ENCODE peak calls at places on chromosomes 11 and 22, in five cellular contexts. B is choroid plexus epithelial cell, T is endodermal cell, P is IMR-90, F is uterus. L is an unnamed sample.

GRCh38 chr11:119516060-119516459 is 93.1 kb upstream of the THY1 start:
- DNase-seq in B (no peak), T (no peak), P (no peak), F (no peak), L (no peak)

GRCh38 chr22:37234736-37235711 is 9.0 kb downstream of the RAC2 start:
- DNase-seq in B (no peak), T (peak), P (no peak), F (no peak), L (no peak)

GRCh38 chr22:32720924-32721323 is 80.6 kb upstream of the TIMP3 start:
- DNase-seq in B (peak), T (no peak), P (peak), F (peak), L (peak)

GRCh38 chr11:93089474-93090102 is 108.2 kb downstream of the SLC36A4 start:
- DNase-seq in B (peak), T (peak), P (peak), F (no peak), L (peak)

GRCh38 chr11:122633219-122633829 is 22.2 kb upstream of the UBASH3B start:
- DNase-seq in B (peak), T (peak), P (peak), F (no peak), L (peak)

GRCh38 chr22:22035203-22035602 is 52.6 kb upstream of the TOP3B start:
- DNase-seq in B (no peak), T (no peak), P (no peak), F (no peak), L (no peak)

GRCh38 chr11:69370984-69371709 is 77.2 kb downstream of the MYEOV start:
- DNase-seq in B (no peak), T (peak), P (no peak), F (no peak), L (no peak)

GRCh38 chr22:20652582-20652981 is 121.3 kb upstream of the SERPIND1 start:
- DNase-seq in B (no peak), T (no peak), P (no peak), F (no peak), L (no peak)

GRCh38 chr22:32661296-32661695 is 140.2 kb upstream of the TIMP3 start:
- DNase-seq in B (peak), T (no peak), P (peak), F (peak), L (peak)

GRCh38 chr11:113663567-113663966 is 42.5 kb downstream of the TMPRSS5 start:
- DNase-seq in B (no peak), T (peak), P (no peak), F (no peak), L (no peak)

GRCh38 chr11:14973621-14974020 is 1.5 kb upstream of the CALCA start:
- DNase-seq in B (peak), T (peak), P (peak), F (no peak), L (no peak)

GRCh38 chr22:22208657-22209056 is 35.9 kb upstream of the VPREB1 start:
- DNase-seq in B (no peak), T (no peak), P (no peak), F (no peak), L (no peak)

GRCh38 chr11:71112454-71112853 is 139.9 kb downstream of the SHANK2 start:
- DNase-seq in B (no peak), T (peak), P (no peak), F (no peak), L (no peak)

GRCh38 chr11:131392528-131393255 is 22.3 kb downstream of the NTM start:
- DNase-seq in B (no peak), T (peak), P (no peak), F (no peak), L (peak)

GRCh38 chr22:43183496-43184263 is 3.3 kb downstream of the TTLL12 start:
- DNase-seq in B (peak), T (no peak), P (peak), F (no peak), L (peak)

GRCh38 chr11:60936467-60937143 is 12.3 kb downstream of the TMEM132A start:
- DNase-seq in B (no peak), T (no peak), P (no peak), F (no peak), L (no peak)

GRCh38 chr11:122578168-122578825 is 77.2 kb upstream of the UBASH3B start:
- DNase-seq in B (peak), T (no peak), P (no peak), F (no peak), L (peak)

GRCh38 chr11:88629496-88629895 is 292.0 kb upstream of the CTSC start:
- DNase-seq in B (no peak), T (no peak), P (peak), F (no peak), L (no peak)

GRCh38 chr22:20037419-20037818 is 16.5 kb downstream of the TANGO2 start:
- DNase-seq in B (no peak), T (no peak), P (no peak), F (no peak), L (no peak)

GRCh38 chr11:47589504-47590025 is 3.1 kb downstream of the FAM180B start:
- DNase-seq in B (no peak), T (no peak), P (no peak), F (no peak), L (no peak)

GRCh38 chr11:16512163-16512562 is 155.8 kb upstream of the SOX6 start:
- DNase-seq in B (no peak), T (no peak), P (peak), F (no peak), L (no peak)

GRCh38 chr11:43898574-43898973 is 17.9 kb downstream of the ALKBH3 start:
- DNase-seq in B (no peak), T (no peak), P (no peak), F (no peak), L (no peak)

GRCh38 chr22:44937216-44937615 is 72.6 kb downstream of the PHF21B start:
- DNase-seq in B (no peak), T (no peak), P (no peak), F (no peak), L (no peak)

GRCh38 chr11:43837879-43838278 is 42.8 kb upstream of the ALKBH3 start:
- DNase-seq in B (peak), T (no peak), P (no peak), F (no peak), L (no peak)

GRCh38 chr11:125902315-125902926 is 585 bp downstream of the PUS3 start:
- DNase-seq in B (no peak), T (no peak), P (no peak), F (no peak), L (peak)

GRCh38 chr11:13486926-13487660 is 8.7 kb downstream of the PTH start:
- DNase-seq in B (peak), T (peak), P (no peak), F (no peak), L (peak)

GRCh38 chr11:130847517-130847916 is 68.8 kb downstream of the SNX19 start:
- DNase-seq in B (peak), T (no peak), P (peak), F (no peak), L (peak)

GRCh38 chr22:26558246-26558895 is 31.6 kb downstream of the TPST2 start:
- DNase-seq in B (peak), T (no peak), P (peak), F (no peak), L (peak)

GRCh38 chr11:75471134-75471943 is 38.3 kb upstream of the KLHL35 start:
- DNase-seq in B (no peak), T (no peak), P (no peak), F (no peak), L (no peak)

GRCh38 chr11:43830928-43831440 is 49.6 kb upstream of the ALKBH3 start:
- DNase-seq in B (peak), T (no peak), P (peak), F (peak), L (peak)

GRCh38 chr22:31056986-31057599 is 24.0 kb upstream of the SMTN start:
- DNase-seq in B (no peak), T (no peak), P (no peak), F (no peak), L (no peak)

GRCh38 chr11:20355221-20356219 is 8.0 kb upstream of the HTATIP2 start:
- DNase-seq in B (peak), T (peak), P (peak), F (no peak), L (peak)

DNA sequence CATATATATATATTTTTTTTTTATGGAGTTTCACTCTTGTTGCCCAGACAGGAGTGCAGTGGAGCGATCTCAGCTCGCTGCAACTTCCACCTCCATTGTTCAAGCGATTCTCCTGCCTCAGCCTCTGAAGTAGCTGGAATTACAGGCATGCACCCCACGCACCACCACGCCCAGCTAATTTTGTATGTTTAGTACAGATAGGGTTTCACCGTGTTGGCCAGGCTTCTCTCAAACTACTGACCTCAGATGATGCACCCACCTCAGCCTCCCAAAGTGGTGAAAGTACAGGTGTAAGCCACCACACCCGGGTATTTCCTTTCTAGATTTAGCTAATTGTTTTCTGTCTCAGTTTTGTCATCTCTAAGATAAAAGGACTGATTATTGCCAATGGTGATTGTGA is 821.1 kb downstream of the CNTN5 start:
- DNase-seq in B (no peak), T (no peak), P (no peak), F (no peak), L (no peak)
- TF ChIP-seq CTCF in B (no peak), T (no peak), P (no peak), F (no peak), L (no peak)

GRCh38 chr22:50270302-50271010 is at the start of gene MAPK11:
- DNase-seq in B (peak), T (peak), P (peak), F (peak), L (peak)
- H3K4me3 ChIP-seq in B (peak), T (peak), P (peak), F (peak), L (peak)

DNA sequence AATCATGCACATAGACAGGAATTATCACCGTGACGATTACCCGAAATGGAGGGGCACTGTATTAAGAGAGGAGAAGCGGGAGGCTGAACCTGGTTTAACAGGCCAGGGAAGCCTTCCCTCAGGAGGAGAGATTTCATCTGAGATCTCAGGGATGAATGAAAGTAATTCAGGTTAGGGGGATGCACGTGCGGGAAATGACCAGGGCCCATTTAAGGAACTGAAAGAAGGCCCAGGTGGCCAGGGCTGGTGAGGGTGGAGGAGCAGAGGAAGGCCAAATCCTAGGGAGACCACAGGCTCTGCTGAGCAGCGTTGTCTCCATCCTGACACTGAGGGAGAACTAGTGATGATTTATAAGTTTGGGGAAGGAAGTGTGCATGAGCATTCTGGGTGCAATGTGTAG is 16.3 kb upstream of the OPCML start:
- DNase-seq in B (no peak), T (no peak), P (no peak), F (no peak), L (no peak)
- TF ChIP-seq CTCF in B (no peak), T (no peak), P (no peak), F (no peak), L (no peak)

DNA sequence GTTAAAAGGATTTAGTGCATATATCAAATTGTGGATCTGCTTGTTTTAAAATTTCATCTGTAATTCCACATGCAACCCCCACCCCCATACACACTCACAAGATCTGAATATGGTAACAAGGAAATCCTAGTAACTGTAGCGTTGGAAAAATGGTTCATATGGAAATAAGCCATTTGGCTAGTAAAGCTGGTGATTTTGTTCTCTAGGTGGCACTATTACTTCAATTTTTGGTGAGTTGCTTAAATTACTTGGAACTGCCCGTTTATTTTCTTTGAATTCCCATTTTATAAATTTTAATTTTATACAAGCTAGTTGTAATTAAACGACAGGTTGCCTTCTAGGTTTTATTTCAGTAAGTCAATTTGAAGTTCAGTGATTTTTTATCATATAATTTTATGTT is 5.3 kb downstream of the BDNF start:
- DNase-seq in B (peak), T (no peak), P (no peak), F (no peak), L (peak)
- H3K4me3 ChIP-seq in B (no peak), T (no peak), P (peak), F (no peak), L (no peak)

DNA sequence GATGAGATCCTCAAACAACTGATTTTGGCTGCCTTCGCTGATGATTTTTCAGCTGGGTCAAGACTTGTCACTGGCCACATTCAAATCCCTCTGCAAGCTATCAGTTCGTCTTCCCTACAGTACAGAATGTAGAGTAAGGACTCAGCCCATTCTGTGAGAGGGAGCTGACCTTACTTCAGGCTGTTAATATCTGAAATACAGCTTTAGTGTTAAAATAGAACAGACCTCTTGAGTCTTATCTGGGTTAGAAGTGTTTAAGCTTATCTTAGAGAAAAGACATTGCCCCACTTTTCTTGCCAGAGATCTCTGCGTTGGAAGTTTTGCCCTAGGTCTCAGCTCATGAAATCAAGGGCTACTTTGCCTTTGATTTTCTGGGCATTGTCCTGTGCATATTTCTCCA is 383.4 kb upstream of the LARGE1 start:
- DNase-seq in B (no peak), T (no peak), P (no peak), F (no peak), L (no peak)
- TF ChIP-seq CTCF in B (no peak), T (no peak), P (no peak), F (no peak), L (no peak)

GRCh38 chr22:25420471-25420924 is 144.0 kb upstream of the GRK3 start:
- DNase-seq in B (no peak), T (peak), P (no peak), F (no peak), L (no peak)

GRCh38 chr22:25417792-25418191 is 146.7 kb upstream of the GRK3 start:
- DNase-seq in B (no peak), T (no peak), P (no peak), F (no peak), L (no peak)

GRCh38 chr22:25419247-25420113 is 145.0 kb upstream of the GRK3 start:
- DNase-seq in B (peak), T (peak), P (peak), F (no peak), L (no peak)

GRCh38 chr22:25420925-25421904 is 143.3 kb upstream of the GRK3 start:
- DNase-seq in B (no peak), T (peak), P (no peak), F (no peak), L (no peak)
- H3K4me3 ChIP-seq in B (no peak), T (peak), P (no peak), F (no peak), L (no peak)

DNA sequence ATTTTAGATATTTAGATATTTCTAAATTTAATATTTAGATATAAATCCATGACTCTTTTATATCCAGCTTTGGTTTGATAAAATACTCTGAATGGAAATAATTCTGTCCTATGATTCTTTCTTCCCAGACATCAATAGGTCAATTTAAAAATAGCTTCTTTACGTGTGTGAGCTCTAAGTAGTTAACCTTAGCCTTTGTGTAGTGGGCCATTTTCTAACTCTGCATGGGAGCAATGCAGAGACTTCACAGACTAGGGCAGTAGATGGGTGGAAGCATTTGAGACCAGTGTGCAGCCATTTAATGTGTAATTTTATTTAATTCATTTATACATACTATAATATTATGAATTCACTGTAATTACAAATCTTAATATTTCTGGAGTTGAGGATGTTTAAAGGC is 23.8 kb downstream of the GAS2 start:
- DNase-seq in B (no peak), T (no peak), P (no peak), F (no peak), L (no peak)
- TF ChIP-seq CTCF in B (no peak), T (no peak), P (no peak), F (no peak), L (no peak)

GRCh38 chr11:8329336-8329735 is 65.7 kb upstream of the LMO1 start:
- DNase-seq in B (no peak), T (no peak), P (no peak), F (no peak), L (no peak)

GRCh38 chr11:8327761-8328192 is 64.1 kb upstream of the LMO1 start:
- DNase-seq in B (no peak), T (no peak), P (no peak), F (no peak), L (no peak)

GRCh38 chr11:8328231-8328794 is 64.6 kb upstream of the LMO1 start:
- DNase-seq in B (no peak), T (no peak), P (no peak), F (no peak), L (no peak)

GRCh38 chr11:8329961-8330361 is 66.3 kb upstream of the LMO1 start:
- DNase-seq in B (no peak), T (peak), P (no peak), F (no peak), L (no peak)

DNA sequence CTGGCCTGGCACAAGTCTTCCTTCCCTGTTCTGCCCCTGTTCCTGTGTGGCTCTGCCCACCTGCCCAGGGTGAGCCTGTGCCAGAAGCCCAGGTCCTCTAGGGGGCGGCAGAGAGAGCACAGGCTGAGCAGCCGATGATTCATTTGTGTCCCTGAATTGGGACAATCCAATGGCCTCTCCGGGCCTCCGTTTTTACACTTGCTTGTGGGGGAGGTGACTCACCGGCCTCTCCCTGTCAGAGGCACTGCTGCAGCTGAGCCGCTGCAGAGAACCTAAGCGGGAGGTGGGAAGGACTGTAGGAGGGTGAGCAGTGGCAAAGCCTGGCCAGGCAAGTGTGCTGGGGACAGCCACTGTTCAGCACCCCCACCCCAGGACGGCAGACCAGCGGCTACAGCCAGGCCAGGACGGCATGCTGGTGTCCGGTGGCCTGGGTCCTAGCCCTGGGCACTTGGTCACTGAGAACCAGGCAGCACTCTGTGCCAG is 65.2 kb upstream of the LMO1 start:
- DNase-seq in B (peak), T (peak), P (peak), F (peak), L (peak)
- H3K4me3 ChIP-seq in B (no peak), T (no peak), P (no peak), F (no peak), L (no peak)

L was measured in fibroblast of mammary gland.